ENCODE peak calls at places on chromosomes 6 and 20, in seven cellular contexts. One of them, this sample, is unnamed.

GRCh38 chr6:97049254-97050004 is 124.9 kb downstream of the KLHL32 start:
- DNase-seq in naive thymus-derived CD8-positive, alpha-beta T cell: no peak
- DNase-seq in dermis blood vessel endothelial cell: no peak
- DNase-seq in right atrium auricular region: no peak
- DNase-seq in prostate gland: no peak
- DNase-seq in psoas muscle: no peak
- DNase-seq in NCI-H2029: no peak
- DNase-seq in this sample: no peak

GRCh38 chr20:46056970-46057855 is 28.2 kb downstream of the SLC12A5 start:
- DNase-seq in naive thymus-derived CD8-positive, alpha-beta T cell: no peak
- DNase-seq in dermis blood vessel endothelial cell: peak; percentile 65
- DNase-seq in right atrium auricular region: peak; percentile 55
- DNase-seq in prostate gland: no peak
- DNase-seq in psoas muscle: peak; percentile 55
- DNase-seq in NCI-H2029: no peak
- DNase-seq in this sample: no peak

GRCh38 chr6:115071962-115072361 is 729.1 kb upstream of the HS3ST5 start:
- DNase-seq in naive thymus-derived CD8-positive, alpha-beta T cell: no peak
- DNase-seq in dermis blood vessel endothelial cell: no peak
- DNase-seq in right atrium auricular region: no peak
- DNase-seq in prostate gland: no peak
- DNase-seq in psoas muscle: no peak
- DNase-seq in NCI-H2029: no peak
- DNase-seq in this sample: no peak

GRCh38 chr6:35719830-35720733 is 16.8 kb upstream of the ARMC12 start:
- DNase-seq in naive thymus-derived CD8-positive, alpha-beta T cell: no peak
- DNase-seq in dermis blood vessel endothelial cell: peak; percentile 56
- DNase-seq in right atrium auricular region: no peak
- DNase-seq in prostate gland: no peak
- DNase-seq in psoas muscle: peak; percentile 32
- DNase-seq in NCI-H2029: no peak
- DNase-seq in this sample: peak; percentile 45

GRCh38 chr6:113860165-113860955 is 3.2 kb downstream of the MARCKS start:
- DNase-seq in naive thymus-derived CD8-positive, alpha-beta T cell: no peak
- DNase-seq in dermis blood vessel endothelial cell: peak; percentile 52
- DNase-seq in right atrium auricular region: peak; percentile 62
- DNase-seq in prostate gland: peak; percentile 24
- DNase-seq in psoas muscle: peak; percentile 46
- DNase-seq in NCI-H2029: peak; percentile 34
- DNase-seq in this sample: no peak

GRCh38 chr6:139699335-139699734 is 324.9 kb upstream of the CITED2 start:
- DNase-seq in naive thymus-derived CD8-positive, alpha-beta T cell: no peak
- DNase-seq in dermis blood vessel endothelial cell: no peak
- DNase-seq in right atrium auricular region: no peak
- DNase-seq in prostate gland: no peak
- DNase-seq in psoas muscle: no peak
- DNase-seq in NCI-H2029: no peak
- DNase-seq in this sample: no peak

GRCh38 chr20:47411161-47411560 is 54.7 kb upstream of the ZMYND8 start:
- DNase-seq in naive thymus-derived CD8-positive, alpha-beta T cell: no peak
- DNase-seq in dermis blood vessel endothelial cell: peak; percentile 17
- DNase-seq in right atrium auricular region: no peak
- DNase-seq in prostate gland: no peak
- DNase-seq in psoas muscle: no peak
- DNase-seq in NCI-H2029: no peak
- DNase-seq in this sample: no peak

GRCh38 chr20:2089447-2089846 is 12.2 kb upstream of the STK35 start:
- DNase-seq in naive thymus-derived CD8-positive, alpha-beta T cell: no peak
- DNase-seq in dermis blood vessel endothelial cell: no peak
- DNase-seq in right atrium auricular region: no peak
- DNase-seq in prostate gland: no peak
- DNase-seq in psoas muscle: no peak
- DNase-seq in NCI-H2029: no peak
- DNase-seq in this sample: no peak

GRCh38 chr6:44735631-44735963 is 348.1 kb downstream of the CDC5L start:
- DNase-seq in naive thymus-derived CD8-positive, alpha-beta T cell: no peak
- DNase-seq in dermis blood vessel endothelial cell: no peak
- DNase-seq in right atrium auricular region: peak; percentile 54
- DNase-seq in prostate gland: no peak
- DNase-seq in psoas muscle: no peak
- DNase-seq in NCI-H2029: no peak
- DNase-seq in this sample: no peak

GRCh38 chr6:157036245-157036681 is 259.1 kb downstream of the ARID1B start:
- DNase-seq in naive thymus-derived CD8-positive, alpha-beta T cell: no peak
- DNase-seq in dermis blood vessel endothelial cell: no peak
- DNase-seq in right atrium auricular region: no peak
- DNase-seq in prostate gland: peak; percentile 81
- DNase-seq in psoas muscle: peak; percentile 25
- DNase-seq in NCI-H2029: no peak
- DNase-seq in this sample: no peak

GRCh38 chr6:11273406-11274065 is 41.1 kb upstream of the NEDD9 start:
- DNase-seq in naive thymus-derived CD8-positive, alpha-beta T cell: no peak
- DNase-seq in dermis blood vessel endothelial cell: no peak
- DNase-seq in right atrium auricular region: no peak
- DNase-seq in prostate gland: no peak
- DNase-seq in psoas muscle: no peak
- DNase-seq in NCI-H2029: no peak
- DNase-seq in this sample: no peak

GRCh38 chr20:32634041-32634805 is 39.5 kb downstream of the C20orf203 start:
- DNase-seq in naive thymus-derived CD8-positive, alpha-beta T cell: no peak
- DNase-seq in dermis blood vessel endothelial cell: no peak
- DNase-seq in right atrium auricular region: no peak
- DNase-seq in prostate gland: no peak
- DNase-seq in psoas muscle: no peak
- DNase-seq in NCI-H2029: no peak
- DNase-seq in this sample: no peak

GRCh38 chr6:27776504-27776903 is 135.7 kb downstream of the OR2B2 start:
- DNase-seq in naive thymus-derived CD8-positive, alpha-beta T cell: no peak
- DNase-seq in dermis blood vessel endothelial cell: no peak
- DNase-seq in right atrium auricular region: no peak
- DNase-seq in prostate gland: no peak
- DNase-seq in psoas muscle: no peak
- DNase-seq in NCI-H2029: no peak
- DNase-seq in this sample: no peak

GRCh38 chr6:111030008-111031006 is 48.5 kb downstream of the RPF2 start:
- DNase-seq in naive thymus-derived CD8-positive, alpha-beta T cell: no peak
- DNase-seq in dermis blood vessel endothelial cell: no peak
- DNase-seq in right atrium auricular region: no peak
- DNase-seq in prostate gland: no peak
- DNase-seq in psoas muscle: peak; percentile 52
- DNase-seq in NCI-H2029: no peak
- DNase-seq in this sample: no peak

GRCh38 chr6:148457137-148457842 is 114.7 kb downstream of the SASH1 start:
- DNase-seq in naive thymus-derived CD8-positive, alpha-beta T cell: no peak
- DNase-seq in dermis blood vessel endothelial cell: peak; percentile 97
- DNase-seq in right atrium auricular region: no peak
- DNase-seq in prostate gland: no peak
- DNase-seq in psoas muscle: no peak
- DNase-seq in NCI-H2029: no peak
- DNase-seq in this sample: no peak

GRCh38 chr6:160667854-160668481 is 3.9 kb upstream of the LPA start:
- DNase-seq in naive thymus-derived CD8-positive, alpha-beta T cell: no peak
- DNase-seq in dermis blood vessel endothelial cell: no peak
- DNase-seq in right atrium auricular region: no peak
- DNase-seq in prostate gland: peak; percentile 23
- DNase-seq in psoas muscle: no peak
- DNase-seq in NCI-H2029: peak; percentile 1
- DNase-seq in this sample: peak; percentile 12

GRCh38 chr20:54070187-54070987 is at the start of gene BCAS1:
- DNase-seq in naive thymus-derived CD8-positive, alpha-beta T cell: no peak
- DNase-seq in dermis blood vessel endothelial cell: no peak
- DNase-seq in right atrium auricular region: no peak
- DNase-seq in prostate gland: peak; percentile 81
- DNase-seq in psoas muscle: no peak
- DNase-seq in NCI-H2029: no peak
- DNase-seq in this sample: no peak

GRCh38 chr20:19265646-19266374 is 53.4 kb downstream of the SLC24A3 start:
- DNase-seq in naive thymus-derived CD8-positive, alpha-beta T cell: no peak
- DNase-seq in dermis blood vessel endothelial cell: no peak
- DNase-seq in right atrium auricular region: no peak
- DNase-seq in prostate gland: no peak
- DNase-seq in psoas muscle: no peak
- DNase-seq in NCI-H2029: no peak
- DNase-seq in this sample: no peak

GRCh38 chr6:17417817-17418216 is 24.4 kb downstream of the CAP2 start:
- DNase-seq in naive thymus-derived CD8-positive, alpha-beta T cell: no peak
- DNase-seq in dermis blood vessel endothelial cell: peak; percentile 66
- DNase-seq in right atrium auricular region: no peak
- DNase-seq in prostate gland: no peak
- DNase-seq in psoas muscle: no peak
- DNase-seq in NCI-H2029: no peak
- DNase-seq in this sample: no peak

GRCh38 chr20:2283706-2284423 is 11.9 kb upstream of the TGM3 start:
- DNase-seq in naive thymus-derived CD8-positive, alpha-beta T cell: no peak
- DNase-seq in dermis blood vessel endothelial cell: no peak
- DNase-seq in right atrium auricular region: no peak
- DNase-seq in prostate gland: no peak
- DNase-seq in psoas muscle: no peak
- DNase-seq in NCI-H2029: no peak
- DNase-seq in this sample: no peak

GRCh38 chr6:33592595-33593413 is 12.7 kb upstream of the BAK1 start:
- DNase-seq in naive thymus-derived CD8-positive, alpha-beta T cell: peak; percentile 59
- DNase-seq in dermis blood vessel endothelial cell: no peak
- DNase-seq in right atrium auricular region: no peak
- DNase-seq in prostate gland: no peak
- DNase-seq in psoas muscle: no peak
- DNase-seq in NCI-H2029: no peak
- DNase-seq in this sample: peak; percentile 39

GRCh38 chr6:53361549-53362031 is 12.8 kb upstream of the ELOVL5 start:
- DNase-seq in naive thymus-derived CD8-positive, alpha-beta T cell: peak; percentile 65
- DNase-seq in dermis blood vessel endothelial cell: peak; percentile 31
- DNase-seq in right atrium auricular region: no peak
- DNase-seq in prostate gland: no peak
- DNase-seq in psoas muscle: no peak
- DNase-seq in NCI-H2029: no peak
- DNase-seq in this sample: peak; percentile 86

GRCh38 chr20:15627501-15627903 is 945.7 kb downstream of the KIF16B start:
- DNase-seq in naive thymus-derived CD8-positive, alpha-beta T cell: no peak
- DNase-seq in dermis blood vessel endothelial cell: no peak
- DNase-seq in right atrium auricular region: no peak
- DNase-seq in prostate gland: no peak
- DNase-seq in psoas muscle: no peak
- DNase-seq in NCI-H2029: no peak
- DNase-seq in this sample: no peak

GRCh38 chr20:41175727-41176330 is 38.5 kb downstream of the PLCG1 start:
- DNase-seq in naive thymus-derived CD8-positive, alpha-beta T cell: no peak
- DNase-seq in dermis blood vessel endothelial cell: no peak
- DNase-seq in right atrium auricular region: peak; percentile 38
- DNase-seq in prostate gland: no peak
- DNase-seq in psoas muscle: no peak
- DNase-seq in NCI-H2029: no peak
- DNase-seq in this sample: no peak

GRCh38 chr6:136173519-136174507 is 76.3 kb downstream of the MTFR2 start:
- DNase-seq in naive thymus-derived CD8-positive, alpha-beta T cell: no peak
- DNase-seq in dermis blood vessel endothelial cell: peak; percentile 73
- DNase-seq in right atrium auricular region: peak; percentile 62
- DNase-seq in prostate gland: no peak
- DNase-seq in psoas muscle: no peak
- DNase-seq in NCI-H2029: no peak
- DNase-seq in this sample: no peak

GRCh38 chr6:26195376-26195923 is 108.2 kb downstream of the HFE start:
- DNase-seq in naive thymus-derived CD8-positive, alpha-beta T cell: peak; percentile 84
- DNase-seq in dermis blood vessel endothelial cell: peak; percentile 97
- DNase-seq in right atrium auricular region: peak; percentile 96
- DNase-seq in prostate gland: peak; percentile 95
- DNase-seq in psoas muscle: peak; percentile 81
- DNase-seq in NCI-H2029: peak; percentile 88
- DNase-seq in this sample: peak; percentile 92

This sample was measured in T-cell.